ENCODE peak calls at places on chromosome 13, in nine cellular contexts. A, R, S, Y, B, F, Q, M and L are unnamed samples.

GRCh38 chr13:43895940-43896339 is 16.2 kb downstream of the LACC1 start:
- DNase-seq in A (no peak), R (no peak), S (peak; percentile 38), Y (no peak), B (no peak), F (no peak), Q (no peak), M (no peak), L (no peak)

GRCh38 chr13:74751739-74752138 is 617.5 kb upstream of the KLF12 start:
- DNase-seq in A (no peak), R (no peak), S (no peak), Y (no peak), B (no peak), F (no peak), Q (no peak), M (no peak), L (no peak)

GRCh38 chr13:99158846-99159245 is 41.8 kb upstream of the UBAC2 start:
- DNase-seq in A (no peak), R (no peak), S (no peak), Y (no peak), B (no peak), F (no peak), Q (no peak), M (no peak), L (no peak)

GRCh38 chr13:39749528-39749927 is 94.1 kb downstream of the COG6 start:
- DNase-seq in A (no peak), R (no peak), S (no peak), Y (no peak), B (no peak), F (no peak), Q (no peak), M (no peak), L (no peak)

GRCh38 chr13:34577051-34577450 is 365.0 kb upstream of the NBEA start:
- DNase-seq in A (no peak), R (no peak), S (no peak), Y (no peak), B (no peak), F (no peak), Q (no peak), M (peak; percentile 51), L (no peak)

GRCh38 chr13:40963927-40964326 is 55.2 kb downstream of the ELF1 start:
- DNase-seq in A (no peak), R (no peak), S (no peak), Y (no peak), B (no peak), F (peak; percentile 23), Q (no peak), M (peak; percentile 34), L (no peak)

GRCh38 chr13:26679945-26680516 is 80.6 kb downstream of the GPR12 start:
- DNase-seq in A (no peak), R (no peak), S (no peak), Y (peak; percentile 77), B (no peak), F (no peak), Q (no peak), M (peak; percentile 49), L (no peak)

GRCh38 chr13:110372676-110373075 is 65.6 kb downstream of the COL4A2 start:
- DNase-seq in A (no peak), R (no peak), S (no peak), Y (no peak), B (no peak), F (no peak), Q (no peak), M (no peak), L (no peak)

GRCh38 chr13:114019367-114019766 is 45.5 kb upstream of the C13orf46 start:
- DNase-seq in A (peak; percentile 54), R (no peak), S (no peak), Y (peak; percentile 17), B (no peak), F (no peak), Q (peak; percentile 72), M (peak; percentile 33), L (no peak)

GRCh38 chr13:25887962-25888655 is 163.7 kb downstream of the SHISA2 start:
- DNase-seq in A (no peak), R (no peak), S (no peak), Y (no peak), B (no peak), F (no peak), Q (no peak), M (no peak), L (no peak)

GRCh38 chr13:27128825-27129627 is 42.6 kb downstream of the USP12 start:
- DNase-seq in A (no peak), R (no peak), S (no peak), Y (no peak), B (no peak), F (no peak), Q (no peak), M (no peak), L (no peak)

GRCh38 chr13:60164490-60164889 is 762 bp upstream of the DIAPH3 start:
- DNase-seq in A (no peak), R (no peak), S (no peak), Y (peak; percentile 19), B (no peak), F (no peak), Q (no peak), M (peak; percentile 11), L (no peak)

GRCh38 chr13:102580552-102581169 is 16.1 kb upstream of the TPP2 start:
- DNase-seq in A (no peak), R (no peak), S (peak; percentile 50), Y (peak; percentile 73), B (no peak), F (peak; percentile 65), Q (no peak), M (peak; percentile 62), L (peak; percentile 81)

GRCh38 chr13:20494656-20495055 is 31.0 kb downstream of the CRYL1 start:
- DNase-seq in A (no peak), R (no peak), S (no peak), Y (no peak), B (no peak), F (no peak), Q (no peak), M (no peak), L (no peak)